ENCODE peak calls at places on chromosomes 11 and 22, in seven cellular contexts. L is tibial nerve, Q is mesothelial cell of epicardium, R is body of pancreas, Y is retinal pigment epithelial cell, S is transverse colon, W is heart left ventricle. X is an unnamed sample.

GRCh38 chr11:28447226-28447625 is 339.0 kb downstream of the METTL15 start:
- DNase-seq in L (no peak), Q (no peak), R (no peak), Y (no peak), S (no peak), W (no peak), X (no peak)

GRCh38 chr11:2419638-2420501 is 19.3 kb downstream of the TSSC4 start:
- DNase-seq in L (peak; percentile 78), Q (peak; percentile 85), R (peak; percentile 81), Y (no peak), S (peak; percentile 84), W (peak; percentile 66), X (peak; percentile 67)

GRCh38 chr11:1116104-1116503 is 41.4 kb downstream of the MUC2 start:
- DNase-seq in L (no peak), Q (no peak), R (no peak), Y (no peak), S (no peak), W (no peak), X (no peak)

GRCh38 chr11:69876013-69876412 is 56.8 kb upstream of the FGF3 start:
- DNase-seq in L (no peak), Q (peak; percentile 25), R (peak; percentile 3), Y (no peak), S (peak; percentile 3), W (peak; percentile 2), X (no peak)

GRCh38 chr11:12102588-12103410 is 7.6 kb upstream of the MICAL2 start:
- DNase-seq in L (no peak), Q (no peak), R (no peak), Y (no peak), S (no peak), W (no peak), X (no peak)

GRCh38 chr11:10550503-10550902 is 9.5 kb upstream of the RNF141 start:
- DNase-seq in L (no peak), Q (no peak), R (no peak), Y (no peak), S (no peak), W (no peak), X (no peak)

GRCh38 chr11:87322570-87322969 is 284.8 kb downstream of the TMEM135 start:
- DNase-seq in L (no peak), Q (no peak), R (no peak), Y (no peak), S (no peak), W (no peak), X (no peak)

GRCh38 chr22:32751065-32751739 is 50.3 kb upstream of the TIMP3 start:
- DNase-seq in L (no peak), Q (no peak), R (no peak), Y (no peak), S (no peak), W (no peak), X (no peak)

GRCh38 chr11:4881188-4881587 is 512 bp upstream of the OR51T1 start:
- DNase-seq in L (no peak), Q (no peak), R (no peak), Y (no peak), S (no peak), W (no peak), X (no peak)

GRCh38 chr11:119743041-119743440 is 14.0 kb upstream of the NECTIN1 start:
- DNase-seq in L (no peak), Q (no peak), R (peak; percentile 7), Y (no peak), S (peak; percentile 52), W (no peak), X (no peak)

GRCh38 chr11:119741369-119742262 is 12.6 kb upstream of the NECTIN1 start:
- DNase-seq in L (no peak), Q (peak; percentile 79), R (peak; percentile 33), Y (no peak), S (peak; percentile 75), W (peak; percentile 49), X (peak; percentile 51)

GRCh38 chr11:119744577-119744976 is 15.6 kb upstream of the NECTIN1 start:
- DNase-seq in L (no peak), Q (no peak), R (no peak), Y (no peak), S (no peak), W (no peak), X (no peak)

GRCh38 chr11:119739975-119740374 is 11.0 kb upstream of the NECTIN1 start:
- DNase-seq in L (no peak), Q (no peak), R (peak; percentile 88), Y (no peak), S (peak; percentile 85), W (no peak), X (no peak)

DNA sequence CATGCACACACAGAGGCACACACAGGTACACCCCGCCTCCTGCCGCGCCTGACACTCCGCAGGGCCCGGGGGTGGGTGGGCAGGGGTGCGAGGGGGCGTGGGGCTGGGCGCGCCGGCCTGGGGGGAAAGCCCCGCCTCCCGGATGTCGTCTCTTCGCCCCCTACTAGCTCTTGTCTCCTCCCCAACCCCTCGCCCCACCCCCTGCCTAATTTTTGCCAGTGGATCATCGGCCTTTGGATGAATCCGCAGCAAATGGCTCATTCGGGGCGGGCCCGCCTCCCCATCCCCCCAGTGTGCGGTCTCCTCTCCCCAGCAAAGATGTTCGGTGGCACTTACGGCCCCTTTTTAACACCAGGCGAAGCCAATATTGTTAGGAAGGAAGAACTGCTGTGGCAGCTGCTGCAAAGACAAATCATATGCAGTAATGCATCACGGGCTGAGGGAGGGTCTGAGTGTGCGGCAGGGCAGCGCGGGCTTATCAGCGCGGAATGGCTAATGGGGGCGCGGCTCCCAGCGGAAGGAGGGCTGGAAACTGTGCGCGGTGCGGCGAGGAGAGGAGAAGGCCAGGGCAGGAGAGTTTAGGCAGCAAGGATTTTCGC is 13.4 kb upstream of the NECTIN1 start:
- DNase-seq in L (no peak), Q (peak; percentile 72), R (peak; percentile 13), Y (no peak), S (peak; percentile 36), W (no peak), X (no peak)
- TF ChIP-seq CTCF in L (no peak), Q (no peak), R (no peak), Y (no peak), S (no peak), W (no peak), X (no peak)

DNA sequence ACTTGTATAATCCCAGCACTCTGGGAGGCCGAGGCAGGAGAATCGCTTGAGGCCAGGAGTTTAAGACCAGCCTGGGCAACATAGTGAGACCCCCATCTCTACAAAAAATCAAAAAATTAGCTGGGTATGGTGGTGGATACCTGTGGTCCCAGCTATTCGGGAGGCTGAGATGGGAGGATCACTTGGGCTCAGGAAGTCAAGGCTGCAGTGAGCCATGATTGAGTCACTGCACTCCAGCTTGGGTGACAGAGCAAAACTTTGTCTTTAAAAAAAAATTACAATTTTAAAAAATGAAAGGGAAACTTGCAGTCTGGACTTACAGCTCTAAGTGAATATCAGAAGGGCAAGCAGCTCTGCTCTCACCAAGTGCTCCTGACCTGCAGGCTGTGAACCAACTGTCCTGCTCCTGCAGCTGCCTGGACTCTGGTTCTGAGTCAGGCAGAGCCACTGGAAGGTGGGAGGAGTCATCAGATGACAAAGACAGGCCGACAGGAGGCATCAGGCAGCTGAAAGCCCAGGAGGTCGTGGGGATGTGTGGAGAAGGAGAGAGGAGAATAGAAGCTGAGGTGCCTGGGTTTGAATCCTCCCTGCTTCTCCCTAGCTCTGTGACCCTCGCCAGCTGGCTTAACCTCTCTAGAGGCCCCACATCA is 9.6 kb downstream of the SMTNL1 start:
- DNase-seq in L (no peak), Q (no peak), R (no peak), Y (no peak), S (no peak), W (no peak), X (no peak)
- TF ChIP-seq CTCF in L (no peak), Q (no peak), R (no peak), Y (peak; percentile 7), S (no peak), W (no peak), X (no peak)

GRCh38 chr11:121572581-121573059 is 119.9 kb upstream of the SORL1-AS1 start:
- DNase-seq in L (no peak), Q (no peak), R (no peak), Y (no peak), S (no peak), W (no peak), X (no peak)

GRCh38 chr11:121567988-121568387 is 115.2 kb upstream of the SORL1-AS1 start:
- DNase-seq in L (no peak), Q (no peak), R (no peak), Y (no peak), S (no peak), W (no peak), X (no peak)

GRCh38 chr11:121570453-121570852 is 117.7 kb upstream of the SORL1-AS1 start:
- DNase-seq in L (no peak), Q (no peak), R (no peak), Y (no peak), S (no peak), W (no peak), X (no peak)

GRCh38 chr11:121575250-121575962 is 122.6 kb upstream of the SORL1-AS1 start:
- DNase-seq in L (peak; percentile 52), Q (no peak), R (peak; percentile 22), Y (no peak), S (peak; percentile 41), W (peak; percentile 55), X (no peak)

DNA sequence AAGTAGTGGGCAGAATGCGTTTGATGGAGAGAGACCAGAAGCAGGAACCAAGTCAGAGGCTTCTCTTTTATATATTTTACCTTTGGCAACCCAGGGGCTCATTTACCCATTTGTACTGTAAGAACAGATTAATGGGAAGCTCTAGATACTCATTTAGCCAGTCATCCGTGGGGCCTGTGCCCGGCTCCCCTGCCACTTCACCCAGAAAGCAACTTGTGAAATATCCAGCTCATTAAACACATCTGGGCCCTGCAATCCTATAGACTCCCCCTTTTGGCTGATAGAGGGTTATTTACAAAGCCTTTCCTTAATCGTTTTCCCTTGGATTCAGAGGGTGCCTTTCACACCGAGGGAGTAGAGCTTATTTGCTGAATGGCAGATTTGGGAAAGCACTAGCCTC is 118.7 kb upstream of the SORL1-AS1 start:
- DNase-seq in L (no peak), Q (no peak), R (no peak), Y (no peak), S (no peak), W (no peak), X (no peak)
- TF ChIP-seq CTCF in L (no peak), Q (no peak), R (no peak), Y (peak; percentile 19), S (no peak), W (no peak), X (no peak)

DNA sequence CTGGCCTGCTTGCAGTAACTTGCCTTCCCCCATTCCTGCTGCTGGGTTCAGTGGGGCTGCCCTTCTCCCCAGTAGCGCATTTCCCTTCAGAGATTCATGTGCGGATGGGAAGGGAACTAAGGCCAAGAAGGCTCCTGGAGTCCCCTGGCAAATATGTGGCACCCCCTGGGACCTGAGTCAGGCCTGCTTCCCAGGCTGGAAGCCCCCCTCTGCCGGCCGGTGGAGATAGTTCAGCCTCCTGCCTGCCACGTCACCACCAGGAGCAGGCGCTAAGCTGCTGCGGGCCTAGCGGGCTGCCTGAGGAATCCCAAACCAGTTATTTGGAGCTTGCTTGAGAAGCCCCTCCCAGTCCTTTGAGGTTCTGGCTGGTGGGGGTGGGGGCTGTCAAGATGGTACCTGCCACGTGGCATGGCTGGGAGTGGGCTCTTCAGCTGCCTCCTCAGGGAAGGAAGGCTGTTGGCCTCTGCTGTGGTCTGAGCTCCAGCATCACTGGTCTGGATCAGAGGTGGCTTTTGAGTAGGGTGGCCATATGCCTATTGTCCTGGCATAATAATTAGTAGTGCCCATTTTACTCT is 2.0 kb downstream of the SERPINH1 start:
- DNase-seq in L (peak; percentile 39), Q (peak; percentile 76), R (no peak), Y (no peak), S (peak; percentile 44), W (peak; percentile 77), X (no peak)
- TF ChIP-seq CTCF in L (peak; percentile 6), Q (peak; percentile 61), R (no peak), Y (peak; percentile 67), S (peak; percentile 38), W (peak; percentile 29), X (no peak)

X was measured in natural killer cell.